ENCODE peak calls at places on chromosomes 6 and 20, in nine cellular contexts. Q is GM12891, Y is spleen, Z is NCI-H1105 treated with DMSO at 0.1 percent for 48 hours, B is DMS 273 treated with DMSO at 0.1 percent for 48 hours, N is lower lobe of right lung, S is neural crest cell, L is NT2/D1, G is transverse colon. O is an unnamed sample.

GRCh38 chr6:36860126-36860525 is 14.5 kb downstream of the PPIL1 start:
- DNase-seq in B (no peak), Y (no peak), G (no peak), L (no peak), S (no peak), Q (no peak), Z (no peak), N (no peak), O (no peak)

GRCh38 chr6:7647504-7647903 is 57.5 kb downstream of the SNRNP48 start:
- DNase-seq in Y (no peak), L (no peak), G (no peak), Z (no peak), Q (peak; percentile 28), N (no peak), B (no peak), S (no peak), O (no peak)

GRCh38 chr6:77876300-77876699 is 223.5 kb downstream of the MEI4 start:
- DNase-seq in B (no peak), L (no peak), Z (no peak), Y (no peak), Q (no peak), G (no peak), S (no peak), N (no peak), O (no peak)

GRCh38 chr6:52221302-52221701 is 23.0 kb downstream of the IL17F start:
- DNase-seq in Z (no peak), Q (peak; percentile 14), G (no peak), B (no peak), L (no peak), Y (no peak), N (no peak), S (no peak), O (no peak)

GRCh38 chr20:38434310-38434741 is 802 bp downstream of the SNHG17 start:
- DNase-seq in B (no peak), Y (peak; percentile 80), Q (no peak), G (no peak), N (peak; percentile 52), Z (no peak), S (no peak), L (no peak), O (no peak)

GRCh38 chr6:24763578-24763977 is 11.2 kb upstream of the GMNN start:
- DNase-seq in Q (no peak), N (no peak), B (no peak), Z (peak; percentile 76), S (no peak), L (no peak), G (no peak), Y (no peak), O (no peak)

GRCh38 chr6:5462856-5463255 is 201.5 kb downstream of the FARS2 start:
- DNase-seq in S (no peak), Y (no peak), L (no peak), Z (no peak), N (no peak), G (no peak), B (no peak), Q (no peak), O (no peak)

GRCh38 chr6:3900744-3901351 is 51.7 kb downstream of the FAM50B start:
- DNase-seq in N (no peak), Q (no peak), L (no peak), B (no peak), S (no peak), G (no peak), Z (no peak), Y (no peak), O (no peak)

GRCh38 chr6:137659871-137660270 is 165.7 kb upstream of the OLIG3 start:
- DNase-seq in Q (no peak), G (no peak), N (no peak), Y (no peak), L (no peak), S (no peak), Z (no peak), B (no peak), O (no peak)

GRCh38 chr6:144585217-144585814 is 300.2 kb downstream of the UTRN start:
- DNase-seq in N (no peak), Q (no peak), Y (no peak), B (no peak), G (no peak), S (peak; percentile 14), L (no peak), Z (peak; percentile 73), O (no peak)

GRCh38 chr6:55918639-55919038 is 43.2 kb upstream of the BMP5 start:
- DNase-seq in N (no peak), Y (no peak), Z (no peak), B (no peak), S (no peak), Q (no peak), G (no peak), L (no peak), O (no peak)

GRCh38 chr20:1437222-1437904 is 29.3 kb downstream of the NSFL1C start:
- DNase-seq in Z (peak; percentile 68), Y (peak; percentile 95), S (peak; percentile 76), G (peak; percentile 80), L (peak; percentile 63), B (peak; percentile 41), N (peak; percentile 82), Q (peak; percentile 29), O (peak; percentile 87)

GRCh38 chr6:163212123-163212522 is 202.4 kb upstream of the QKI start:
- DNase-seq in L (no peak), G (no peak), Z (no peak), N (no peak), Y (no peak), B (no peak), Q (no peak), S (no peak), O (no peak)

GRCh38 chr6:157724138-157724537 is 98.9 kb upstream of the SNX9 start:
- DNase-seq in L (no peak), S (no peak), Z (no peak), G (no peak), Q (no peak), N (no peak), B (no peak), Y (no peak), O (no peak)

GRCh38 chr6:145044606-145045275 is 690.6 kb downstream of the EPM2A start:
- DNase-seq in L (no peak), Z (no peak), B (no peak), Y (no peak), Q (no peak), N (no peak), G (no peak), S (no peak), O (no peak)

GRCh38 chr20:33584976-33585375 is 77.2 kb upstream of the C20orf144 start:
- DNase-seq in L (no peak), Y (no peak), G (no peak), Z (no peak), N (no peak), S (no peak), Q (no peak), B (no peak), O (no peak)

GRCh38 chr20:13333793-13334192 is 112.7 kb downstream of the ISM1 start:
- DNase-seq in N (no peak), S (no peak), Z (peak; percentile 94), B (no peak), L (no peak), Q (no peak), G (peak; percentile 24), Y (no peak), O (no peak)

O was measured in upper lobe of right lung.